ENCODE peak calls at places on chromosomes 4 and X, in five cellular contexts. N is CD4-positive, alpha-beta memory T cell; A is ACHN; Y is GM13977; C is activated B cell treated with CpG ODN at 0.5 μM for 24 hours. I is an unnamed sample.

GRCh38 chr4:2059034-2059725 is at the start of gene NAT8L:
- DNase-seq in Y (peak), A (peak), N (no peak), C (no peak), I (peak)

GRCh38 chr4:111807556-111807955 is 337.7 kb upstream of the FAM241A start:
- DNase-seq in C (no peak), A (no peak), Y (no peak), N (no peak), I (no peak)

GRCh38 chrX:102835504-102836146 is 101.4 kb upstream of the RAB40AL start:
- DNase-seq in A (peak), Y (peak), N (peak), C (no peak), I (no peak)

GRCh38 chrX:1164322-1165288 is 47.8 kb downstream of the CRLF2 start:
- DNase-seq in N (peak), Y (peak), A (no peak), C (no peak), I (no peak)

GRCh38 chr4:183485411-183486160 is 19.3 kb upstream of the ING2 start:
- DNase-seq in Y (no peak), N (no peak), C (no peak), A (no peak), I (no peak)

GRCh38 chr4:151540728-151541437 is 131.9 kb downstream of the FHIP1A start:
- DNase-seq in N (no peak), A (peak), Y (no peak), C (no peak), I (no peak)

GRCh38 chr4:21991050-21991449 is 42.5 kb upstream of the KCNIP4 start:
- DNase-seq in C (no peak), A (no peak), Y (no peak), N (no peak), I (no peak)

GRCh38 chr4:140150886-140151699 is 2.9 kb downstream of the MAML3 start:
- DNase-seq in N (peak), A (peak), C (peak), Y (peak), I (peak)

GRCh38 chr4:185395255-185395955 is at the start of gene LRP2BP:
- DNase-seq in N (peak), A (peak), Y (peak), C (no peak), I (no peak)

GRCh38 chr4:114512595-114513295 is 85.9 kb upstream of the UGT8 start:
- DNase-seq in C (no peak), Y (no peak), N (no peak), A (no peak), I (no peak)

GRCh38 chr4:169115897-169116254 is 105.8 kb upstream of the CBR4 start:
- DNase-seq in C (no peak), N (no peak), Y (no peak), A (peak), I (no peak)

GRCh38 chrX:55907968-55908607 is 190.5 kb downstream of the RRAGB start:
- DNase-seq in C (peak), Y (peak), N (peak), A (peak), I (peak)

GRCh38 chr4:6109842-6110560 is 90.3 kb downstream of the JAKMIP1 start:
- DNase-seq in C (no peak), Y (no peak), A (no peak), N (no peak), I (no peak)

GRCh38 chrX:136147320-136147901 is at the start of gene FHL1:
- DNase-seq in N (peak), C (peak), Y (peak), A (peak), I (no peak)

GRCh38 chrX:133495464-133496391 is 80.4 kb upstream of the GPC4 start:
- DNase-seq in N (no peak), A (no peak), Y (no peak), C (no peak), I (no peak)

GRCh38 chrX:38216642-38217041 is 4.0 kb downstream of the SRPX start:
- DNase-seq in Y (no peak), N (no peak), C (no peak), A (no peak), I (no peak)

GRCh38 chrX:153333271-153333670 is 682 bp upstream of the ZNF275 start:
- DNase-seq in A (no peak), C (no peak), Y (no peak), N (no peak), I (no peak)

GRCh38 chrX:21991504-21991903 is 40.6 kb upstream of the PHEX start:
- DNase-seq in A (no peak), C (no peak), N (no peak), Y (no peak), I (no peak)

GRCh38 chr4:60611762-60612496 is 588.2 kb upstream of the ADGRL3 start:
- DNase-seq in C (no peak), Y (no peak), A (no peak), N (no peak), I (no peak)

GRCh38 chr4:8911311-8912088 is 39.9 kb upstream of the HMX1 start:
- DNase-seq in C (peak), A (no peak), N (no peak), Y (peak), I (no peak)

GRCh38 chr4:142645478-142646108 is 200.5 kb downstream of the INPP4B start:
- DNase-seq in N (peak), Y (no peak), A (no peak), C (no peak), I (no peak)

GRCh38 chr4:921830-922331 is 10.2 kb downstream of the GAK start:
- DNase-seq in A (no peak), C (no peak), Y (peak), N (no peak), I (no peak)

GRCh38 chr4:94413085-94413685 is 38.6 kb upstream of the PDLIM5 start:
- DNase-seq in Y (no peak), C (no peak), A (no peak), N (no peak), I (no peak)

GRCh38 chr4:37244583-37245390 is at the start of gene NWD2:
- DNase-seq in Y (peak), C (no peak), N (no peak), A (no peak), I (no peak)

GRCh38 chr4:186943607-186943908 is 219.9 kb upstream of the FAT1 start:
- DNase-seq in Y (no peak), A (no peak), N (no peak), C (no peak), I (no peak)

GRCh38 chr4:101818362-101818761 is 27.8 kb downstream of the BANK1 start:
- DNase-seq in C (no peak), A (peak), N (no peak), Y (no peak), I (no peak)

GRCh38 chr4:73869130-73870055 is at the start of gene CXCL1:
- DNase-seq in N (no peak), C (no peak), Y (no peak), A (peak), I (no peak)

GRCh38 chr4:108224628-108225053 is 55.9 kb upstream of the LEF1 start:
- DNase-seq in A (no peak), N (no peak), Y (no peak), C (no peak), I (no peak)

GRCh38 chr4:170758988-170759387 is 669.2 kb upstream of the AADAT start:
- DNase-seq in N (no peak), Y (no peak), C (no peak), A (no peak), I (no peak)

GRCh38 chr4:52862605-52863236 is 604 bp downstream of the RASL11B start:
- DNase-seq in A (no peak), Y (peak), N (no peak), C (no peak), I (no peak)

GRCh38 chr4:102322736-102323135 is 22.5 kb downstream of the SLC39A8 start:
- DNase-seq in A (no peak), N (no peak), C (no peak), Y (no peak), I (no peak)